ENCODE peak calls at places on chromosome 1, in eight cellular contexts. J is NCI-H774; G is adrenal gland; P is hypothalamus; F is stimulated activated naive CD8-positive, alpha-beta T cell treated with anti-CD3 and anti-CD28 coated beads, Interleukin-15, amount 100 ng/mL, for 72 hours; O is frontal cortex; B is A549; Y is amygdala. U is an unnamed sample.

GRCh38 chr1:235503333-235504121 is 725 bp downstream of the B3GALNT2 start:
- DNase-seq in J (peak), P (peak), O (peak), Y (peak), G (peak), B (peak), F (peak), U (peak)

GRCh38 chr1:203871114-203871875 is 9.9 kb downstream of the SNRPE start:
- DNase-seq in G (peak), B (peak), F (no peak), J (peak), O (peak), Y (peak), P (peak), U (no peak)

GRCh38 chr1:235343726-235344125 is 15.4 kb downstream of the GGPS1 start:
- DNase-seq in B (no peak), Y (no peak), O (no peak), F (no peak), P (no peak), J (no peak), G (no peak), U (no peak)

GRCh38 chr1:47650205-47650604 is 212.4 kb downstream of the FOXD2 start:
- DNase-seq in P (no peak), O (no peak), B (peak), G (no peak), F (no peak), J (peak), Y (no peak), U (no peak)

GRCh38 chr1:18464665-18465050 is 16.1 kb upstream of the KLHDC7A start:
- DNase-seq in F (no peak), J (no peak), Y (no peak), O (no peak), G (no peak), P (no peak), B (no peak), U (no peak)

GRCh38 chr1:222347627-222348026 is 200.3 kb downstream of the HHIPL2 start:
- DNase-seq in Y (no peak), J (no peak), B (no peak), F (no peak), O (no peak), G (no peak), P (no peak), U (no peak)

GRCh38 chr1:230077436-230078221 is 10.6 kb downstream of the GALNT2 start:
- DNase-seq in F (no peak), G (no peak), J (no peak), Y (no peak), O (no peak), P (no peak), B (no peak), U (no peak)

GRCh38 chr1:189851806-189852367 is 625.8 kb downstream of the BRINP3 start:
- DNase-seq in Y (no peak), J (no peak), F (no peak), B (no peak), P (no peak), O (no peak), G (no peak), U (no peak)

GRCh38 chr1:22350987-22351756 is 100.5 kb upstream of the ZBTB40 start:
- DNase-seq in J (no peak), F (no peak), B (no peak), O (no peak), P (no peak), G (peak), Y (no peak), U (no peak)